ENCODE peak calls at places on chromosomes 1 and 21, in six cellular contexts. U is GM12878, A is A549, R is H1, Y is HepG2, P is K562. K is an unnamed sample.

GRCh38 chr1:158071106-158071505 is 77.7 kb downstream of the KIRREL1 start:
- DNase-seq in U (no peak), A (no peak), R (no peak), Y (no peak), P (no peak), K (no peak)

GRCh38 chr1:154682252-154682651 is 74.3 kb upstream of the ADAR start:
- DNase-seq in U (no peak), A (no peak), R (no peak), Y (no peak), P (no peak), K (no peak)

GRCh38 chr1:11272544-11272841 is 505 bp upstream of the UBIAD1 start:
- DNase-seq in U (no peak), A (no peak), R (no peak), Y (no peak), P (no peak), K (no peak)

GRCh38 chr1:95108792-95109191 is 8.4 kb upstream of the TLCD4 start:
- DNase-seq in U (no peak), A (no peak), R (no peak), Y (no peak), P (no peak), K (no peak)

GRCh38 chr1:151710187-151710586 is 6.4 kb downstream of the CELF3 start:
- DNase-seq in U (no peak), A (no peak), R (no peak), Y (no peak), P (peak; percentile 76), K (peak; percentile 94)

GRCh38 chr1:234608720-234609527 is 1.1 kb downstream of the IRF2BP2 start:
- DNase-seq in U (no peak), A (peak; percentile 69), R (no peak), Y (no peak), P (peak; percentile 44), K (no peak)

GRCh38 chr1:152398812-152399698 is 15.0 kb downstream of the CRNN start:
- DNase-seq in U (no peak), A (peak; percentile 66), R (no peak), Y (peak; percentile 25), P (no peak), K (no peak)

GRCh38 chr1:182649041-182649440 is 35.3 kb downstream of the RGS8 start:
- DNase-seq in U (no peak), A (no peak), R (no peak), Y (no peak), P (no peak), K (no peak)

GRCh38 chr1:212557739-212558664 is 50.6 kb upstream of the ATF3 start:
- DNase-seq in U (no peak), A (no peak), R (no peak), Y (no peak), P (peak; percentile 90), K (peak; percentile 78)

GRCh38 chr21:18603246-18603645 is 199.7 kb upstream of the TMPRSS15 start:
- DNase-seq in U (no peak), A (no peak), R (no peak), Y (no peak), P (no peak), K (no peak)

GRCh38 chr1:110686188-110686587 is 11.4 kb upstream of the KCNA3 start:
- DNase-seq in U (no peak), A (no peak), R (no peak), Y (no peak), P (no peak), K (no peak)
- TF ChIP-seq CHD2 in U (no peak), A (no peak), R (no peak), Y (no peak), P (no peak), K (no peak)

DNA sequence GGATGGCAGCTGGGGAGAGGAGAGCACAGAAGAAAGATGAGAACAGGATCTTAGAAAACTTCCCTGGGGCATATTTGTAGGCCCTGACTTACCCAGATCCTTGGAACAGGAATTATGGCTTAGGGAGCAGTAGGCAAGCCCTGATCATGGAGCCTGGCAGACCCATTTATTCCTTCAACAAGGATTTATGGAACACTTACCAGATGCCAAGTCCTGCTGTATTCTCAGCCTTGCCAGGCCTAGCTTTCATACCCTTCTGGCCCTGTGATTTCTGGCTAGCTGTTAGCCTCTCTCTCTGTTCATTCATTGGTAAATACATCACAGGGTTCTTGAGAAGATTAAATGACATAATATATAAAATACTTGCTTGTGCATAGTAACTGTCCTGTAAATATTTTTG is 32.4 kb upstream of the SRP9 start:
- DNase-seq in U (no peak), A (no peak), R (no peak), Y (no peak), P (no peak), K (no peak)
- TF ChIP-seq CHD2 in U (no peak), A (no peak), R (no peak), Y (no peak), P (no peak), K (no peak)

GRCh38 chr1:38547346-38547745 is 312.2 kb downstream of the RRAGC start:
- DNase-seq in U (no peak), A (no peak), R (no peak), Y (no peak), P (no peak), K (no peak)
- TF ChIP-seq CHD2 in U (no peak), A (no peak), R (no peak), Y (no peak), P (no peak), K (no peak)

DNA sequence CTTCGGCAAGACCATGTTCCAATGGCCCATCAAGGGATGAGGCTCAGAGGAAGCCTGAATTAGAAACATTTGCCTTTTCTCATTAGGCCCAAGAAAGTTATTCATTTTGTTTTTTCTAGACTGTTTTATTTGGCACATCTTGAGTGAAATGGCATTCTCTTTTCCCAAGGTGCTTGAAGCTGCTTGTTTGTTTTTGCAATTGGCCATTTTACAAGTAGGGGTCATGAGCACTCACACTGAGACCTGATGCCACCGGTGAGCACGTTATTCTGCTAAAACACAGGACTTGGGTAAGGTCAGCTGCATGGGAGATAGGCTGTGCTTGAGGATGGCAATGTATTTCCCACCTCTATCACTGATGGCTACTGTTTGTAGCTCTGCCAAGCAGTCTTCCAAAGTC is 128.1 kb downstream of the TBX15 start:
- DNase-seq in U (no peak), A (no peak), R (no peak), Y (peak; percentile 4), P (no peak), K (no peak)
- TF ChIP-seq CHD2 in U (no peak), A (no peak), R (no peak), Y (no peak), P (no peak), K (no peak)

DNA sequence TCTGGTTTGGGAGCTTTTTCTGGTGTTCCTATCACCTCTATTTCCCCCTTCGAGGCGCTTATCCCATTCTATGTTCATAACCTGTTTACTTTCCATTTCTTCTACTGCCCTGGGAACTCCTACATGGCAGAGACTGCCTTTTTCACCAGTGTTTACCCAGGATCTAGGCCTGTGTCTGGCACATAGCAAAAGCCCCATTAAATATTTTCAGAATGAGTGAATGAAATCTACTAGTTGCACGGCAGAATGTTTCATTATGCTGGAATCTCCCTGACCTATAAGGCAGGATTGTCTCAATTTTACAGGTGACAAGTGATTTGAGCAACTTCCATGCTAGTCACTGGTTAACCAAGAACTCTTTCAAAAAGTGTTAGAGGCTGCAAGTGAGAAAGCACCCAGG is 70.1 kb downstream of the PGM1 start:
- DNase-seq in U (no peak), A (peak; percentile 62), R (no peak), Y (no peak), P (no peak), K (no peak)
- TF ChIP-seq CHD2 in U (no peak), A (no peak), R (no peak), Y (no peak), P (no peak), K (no peak)

GRCh38 chr1:6380037-6380436 is 13.5 kb downstream of the ACOT7 start:
- DNase-seq in U (no peak), A (no peak), R (no peak), Y (no peak), P (no peak), K (no peak)

GRCh38 chr1:6378096-6378746 is 15.3 kb downstream of the ACOT7 start:
- DNase-seq in U (no peak), A (no peak), R (no peak), Y (no peak), P (peak; percentile 69), K (peak; percentile 83)

DNA sequence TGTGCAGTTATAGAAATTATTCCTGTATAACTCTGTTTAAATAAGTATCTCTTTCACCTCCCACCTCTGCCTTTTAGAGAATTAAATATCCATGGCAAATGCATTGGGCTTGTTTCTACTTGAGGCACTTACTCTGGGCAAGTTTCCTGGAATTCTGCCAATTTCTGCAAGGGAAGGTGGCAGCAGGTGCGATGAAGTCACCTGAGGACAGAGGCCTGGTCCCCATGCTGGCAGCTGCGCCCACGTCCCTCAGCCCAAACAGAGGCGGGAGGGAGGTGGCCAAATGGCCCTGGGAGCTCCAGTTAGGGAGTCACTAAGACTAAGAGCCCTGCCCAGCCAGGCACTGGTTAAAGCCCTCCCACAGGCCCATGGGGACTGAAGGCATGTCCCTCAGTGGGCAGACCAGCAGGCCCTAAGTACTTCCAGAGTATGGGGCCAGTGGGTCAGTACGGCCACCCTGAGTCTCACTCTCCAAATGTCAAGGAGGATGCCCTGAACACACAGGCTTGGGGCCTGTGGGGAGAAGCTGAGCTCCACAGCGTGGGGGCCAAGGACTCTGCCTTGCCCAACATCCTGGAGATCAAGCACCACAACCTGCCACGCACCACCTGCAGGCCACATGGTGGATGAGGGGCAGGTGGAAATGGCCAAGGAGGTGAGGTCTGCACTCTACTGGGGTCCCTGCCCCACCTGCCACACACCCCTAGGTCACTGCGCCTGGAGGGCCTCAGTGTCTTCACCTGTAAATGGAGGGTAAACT is 19.4 kb downstream of the ACOT7 start:
- DNase-seq in U (no peak), A (no peak), R (no peak), Y (no peak), P (no peak), K (no peak)
- TF ChIP-seq CHD2 in U (no peak), A (no peak), R (no peak), Y (no peak), P (no peak), K (no peak)

DNA sequence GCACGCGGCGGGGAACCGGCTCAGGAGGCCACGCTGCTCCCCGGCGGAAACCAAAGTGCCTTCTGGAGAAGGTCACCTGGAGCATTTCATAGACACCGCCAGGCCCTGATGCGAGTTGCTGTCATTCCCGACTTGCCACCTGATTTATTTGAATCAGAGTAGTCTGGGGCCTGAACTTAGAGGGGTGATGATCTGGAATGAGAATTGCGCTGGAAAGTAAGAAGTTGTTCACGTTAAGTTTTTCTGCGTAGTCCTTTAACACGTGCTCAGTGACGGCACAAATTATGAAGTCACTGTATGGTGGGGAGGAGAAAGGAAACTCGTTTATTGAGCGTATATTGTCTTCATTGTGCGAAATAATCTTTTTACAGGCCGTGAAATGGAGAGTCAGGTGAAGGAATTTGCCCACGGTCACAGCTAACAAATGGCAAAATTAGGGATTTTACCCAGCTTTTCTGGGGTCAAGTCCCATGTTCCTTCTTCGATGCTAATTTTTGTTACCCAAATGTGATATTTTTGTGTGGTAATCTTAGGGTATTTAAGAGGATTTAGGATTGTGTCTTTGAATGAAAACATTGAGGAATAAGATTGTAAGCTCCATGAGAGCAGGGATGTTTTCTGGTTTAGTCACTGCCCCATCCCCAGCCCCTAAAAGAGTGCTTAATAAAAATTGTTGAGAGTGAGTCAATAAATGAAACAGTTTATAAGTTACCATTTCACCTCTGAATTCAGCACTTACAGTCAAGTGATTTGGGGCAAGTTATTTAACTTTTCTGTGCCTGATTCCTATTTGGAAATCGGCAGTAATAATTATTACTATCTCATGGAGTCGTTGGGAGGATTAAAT is 46.4 kb upstream of the NBL1 start:
- DNase-seq in U (no peak), A (peak; percentile 30), R (no peak), Y (no peak), P (no peak), K (no peak)
- TF ChIP-seq CHD2 in U (no peak), A (no peak), R (no peak), Y (no peak), P (no peak), K (no peak)

GRCh38 chr1:111988743-111989453 is 570 bp downstream of the KCND3 start:
- DNase-seq in U (no peak), A (no peak), R (no peak), Y (no peak), P (no peak), K (peak; percentile 54)
- TF ChIP-seq CHD2 in U (no peak), A (no peak), R (no peak), Y (no peak), P (no peak), K (no peak)

K was measured in SK-N-SH.